ENCODE peak calls at places on chromosomes 1 and 21, in seven cellular contexts. One of them, this sample, is unnamed. For H3K4me1, the result is how much of the 10 kb centered on the place peaks cover.

GRCh38 chr21:43204638-43205037 is 35.8 kb downstream of the CRYAA start:
- DNase-seq in H9: no peak
- DNase-seq in IMR-90: no peak
- DNase-seq in neuronal stem cell: no peak
- DNase-seq in H1: no peak
- DNase-seq in trophoblast cell: no peak
- DNase-seq in mesenchymal stem cell: no peak
- DNase-seq in this sample: no peak

GRCh38 chr21:46205121-46205520 is 20.9 kb upstream of the SPATC1L start:
- DNase-seq in H9: no peak
- DNase-seq in IMR-90: no peak
- DNase-seq in neuronal stem cell: no peak
- DNase-seq in H1: no peak
- DNase-seq in trophoblast cell: no peak
- DNase-seq in mesenchymal stem cell: no peak
- DNase-seq in this sample: no peak

GRCh38 chr1:16116625-16117024 is 39.2 kb downstream of the EPHA2 start:
- DNase-seq in H9: peak
- DNase-seq in IMR-90: no peak
- DNase-seq in neuronal stem cell: no peak
- DNase-seq in H1: no peak
- DNase-seq in trophoblast cell: no peak
- DNase-seq in mesenchymal stem cell: no peak
- DNase-seq in this sample: no peak

GRCh38 chr1:246271516-246271915 is 235.6 kb downstream of the SMYD3 start:
- DNase-seq in H9: no peak
- DNase-seq in IMR-90: peak
- DNase-seq in neuronal stem cell: no peak
- DNase-seq in H1: no peak
- DNase-seq in trophoblast cell: peak
- DNase-seq in mesenchymal stem cell: no peak
- DNase-seq in this sample: no peak

GRCh38 chr1:198295975-198296374 is 139.2 kb downstream of the NEK7 start:
- DNase-seq in H9: no peak
- DNase-seq in IMR-90: no peak
- DNase-seq in neuronal stem cell: no peak
- DNase-seq in H1: no peak
- DNase-seq in trophoblast cell: no peak
- DNase-seq in mesenchymal stem cell: no peak
- DNase-seq in this sample: no peak

GRCh38 chr1:209875510-209875909 is 47.7 kb downstream of the UTP25 start:
- DNase-seq in H9: peak
- DNase-seq in IMR-90: peak
- DNase-seq in neuronal stem cell: peak
- DNase-seq in H1: no peak
- DNase-seq in trophoblast cell: peak
- DNase-seq in mesenchymal stem cell: peak
- DNase-seq in this sample: peak

GRCh38 chr1:232722626-232723025 is 82.6 kb upstream of the MAP10 start:
- DNase-seq in H9: no peak
- DNase-seq in IMR-90: no peak
- DNase-seq in neuronal stem cell: no peak
- DNase-seq in H1: no peak
- DNase-seq in trophoblast cell: no peak
- DNase-seq in mesenchymal stem cell: no peak
- DNase-seq in this sample: no peak

GRCh38 chr21:19440792-19441494 is 1037.4 kb upstream of the TMPRSS15 start:
- DNase-seq in H9: no peak
- DNase-seq in IMR-90: no peak
- DNase-seq in neuronal stem cell: no peak
- DNase-seq in H1: no peak
- DNase-seq in trophoblast cell: no peak
- DNase-seq in mesenchymal stem cell: no peak
- DNase-seq in this sample: no peak

GRCh38 chr1:19861034-19861433 is 21.2 kb upstream of the OTUD3 start:
- DNase-seq in H9: no peak
- DNase-seq in IMR-90: peak
- DNase-seq in neuronal stem cell: no peak
- DNase-seq in H1: no peak
- DNase-seq in trophoblast cell: no peak
- DNase-seq in mesenchymal stem cell: no peak
- DNase-seq in this sample: no peak

GRCh38 chr1:85975770-85976386 is 180.7 kb downstream of the COL24A1 start:
- DNase-seq in H9: peak
- DNase-seq in IMR-90: no peak
- DNase-seq in neuronal stem cell: no peak
- DNase-seq in H1: peak
- DNase-seq in trophoblast cell: no peak
- DNase-seq in mesenchymal stem cell: no peak
- DNase-seq in this sample: peak

GRCh38 chr21:37266515-37267221 is 466 bp downstream of the VPS26C start:
- DNase-seq in H9: no peak
- DNase-seq in IMR-90: peak
- DNase-seq in neuronal stem cell: peak
- DNase-seq in H1: no peak
- DNase-seq in trophoblast cell: peak
- DNase-seq in mesenchymal stem cell: peak
- DNase-seq in this sample: peak

GRCh38 chr1:201309420-201309819 is 26.1 kb downstream of the PKP1 start:
- DNase-seq in H9: peak
- DNase-seq in IMR-90: peak
- DNase-seq in neuronal stem cell: peak
- DNase-seq in H1: peak
- DNase-seq in trophoblast cell: peak
- DNase-seq in mesenchymal stem cell: peak
- DNase-seq in this sample: peak

GRCh38 chr1:235416662-235417049 is 49.4 kb downstream of the TBCE start:
- DNase-seq in H9: no peak
- DNase-seq in IMR-90: peak
- DNase-seq in neuronal stem cell: no peak
- DNase-seq in H1: no peak
- DNase-seq in trophoblast cell: peak
- DNase-seq in mesenchymal stem cell: no peak
- DNase-seq in this sample: no peak

GRCh38 chr1:33181038-33181861 is 593 bp downstream of the TRIM62 start:
- DNase-seq in H9: peak
- DNase-seq in IMR-90: peak
- DNase-seq in neuronal stem cell: peak
- DNase-seq in H1: no peak
- DNase-seq in trophoblast cell: peak
- DNase-seq in mesenchymal stem cell: peak
- DNase-seq in this sample: peak

GRCh38 chr1:244214009-244214967 is 163.2 kb downstream of the ZBTB18 start:
- DNase-seq in H9: peak
- DNase-seq in IMR-90: peak
- DNase-seq in neuronal stem cell: no peak
- DNase-seq in H1: peak
- DNase-seq in trophoblast cell: peak
- DNase-seq in mesenchymal stem cell: peak
- DNase-seq in this sample: peak

GRCh38 chr1:11413907-11414495 is 65.0 kb upstream of the DISP3 start:
- DNase-seq in H9: no peak
- DNase-seq in IMR-90: no peak
- DNase-seq in neuronal stem cell: peak
- DNase-seq in H1: no peak
- DNase-seq in trophoblast cell: no peak
- DNase-seq in mesenchymal stem cell: no peak
- DNase-seq in this sample: peak

GRCh38 chr21:21101911-21102310 is 103.7 kb downstream of the NCAM2 start:
- DNase-seq in H9: peak
- DNase-seq in IMR-90: peak
- DNase-seq in neuronal stem cell: peak
- DNase-seq in H1: no peak
- DNase-seq in trophoblast cell: peak
- DNase-seq in mesenchymal stem cell: peak
- DNase-seq in this sample: peak

GRCh38 chr1:228379165-228379460 is 27.5 kb downstream of the TRIM11 start:
- DNase-seq in H9: no peak
- DNase-seq in IMR-90: no peak
- DNase-seq in neuronal stem cell: peak
- DNase-seq in H1: no peak
- DNase-seq in trophoblast cell: peak
- DNase-seq in mesenchymal stem cell: peak
- DNase-seq in this sample: peak

GRCh38 chr1:54486864-54487263 is 61.2 kb upstream of the ACOT11 start:
- DNase-seq in H9: no peak
- DNase-seq in IMR-90: no peak
- DNase-seq in neuronal stem cell: no peak
- DNase-seq in H1: no peak
- DNase-seq in trophoblast cell: no peak
- DNase-seq in mesenchymal stem cell: no peak
- DNase-seq in this sample: no peak

GRCh38 chr1:67479146-67479891 is 49.1 kb upstream of the SERBP1 start:
- DNase-seq in H9: no peak
- DNase-seq in IMR-90: no peak
- DNase-seq in neuronal stem cell: no peak
- DNase-seq in H1: no peak
- DNase-seq in trophoblast cell: no peak
- DNase-seq in mesenchymal stem cell: no peak
- DNase-seq in this sample: no peak

GRCh38 chr1:234256359-234256758 is 116.9 kb upstream of the COA6 start:
- DNase-seq in H9: peak
- DNase-seq in IMR-90: peak
- DNase-seq in neuronal stem cell: no peak
- DNase-seq in H1: no peak
- DNase-seq in trophoblast cell: no peak
- DNase-seq in mesenchymal stem cell: no peak
- DNase-seq in this sample: no peak

GRCh38 chr1:55337801-55338447 is 122.8 kb upstream of the USP24 start:
- DNase-seq in H9: peak
- DNase-seq in IMR-90: peak
- DNase-seq in neuronal stem cell: peak
- DNase-seq in H1: peak
- DNase-seq in trophoblast cell: peak
- DNase-seq in mesenchymal stem cell: peak
- DNase-seq in this sample: peak

GRCh38 chr1:183195146-183195571 is 9.1 kb downstream of the LAMC2 start:
- DNase-seq in H9: no peak
- DNase-seq in IMR-90: peak
- DNase-seq in neuronal stem cell: no peak
- DNase-seq in H1: no peak
- DNase-seq in trophoblast cell: peak
- DNase-seq in mesenchymal stem cell: no peak
- DNase-seq in this sample: peak

GRCh38 chr1:201296371-201296770 is 13.1 kb downstream of the PKP1 start:
- DNase-seq in H9: no peak
- DNase-seq in IMR-90: no peak
- DNase-seq in neuronal stem cell: no peak
- DNase-seq in H1: no peak
- DNase-seq in trophoblast cell: no peak
- DNase-seq in mesenchymal stem cell: no peak
- DNase-seq in this sample: no peak

GRCh38 chr1:15758953-15759661 is 512 bp downstream of the FBLIM1 start:
- DNase-seq in H9: no peak
- DNase-seq in IMR-90: no peak
- DNase-seq in neuronal stem cell: no peak
- DNase-seq in H1: no peak
- DNase-seq in trophoblast cell: peak
- DNase-seq in mesenchymal stem cell: peak
- DNase-seq in this sample: no peak

GRCh38 chr1:24968941-24969585 is 39.0 kb upstream of the RUNX3 start:
- DNase-seq in H9: no peak
- DNase-seq in IMR-90: no peak
- DNase-seq in neuronal stem cell: no peak
- DNase-seq in H1: no peak
- DNase-seq in trophoblast cell: no peak
- DNase-seq in mesenchymal stem cell: no peak
- DNase-seq in this sample: peak
- H3K4me1 ChIP-seq in H9: under half
- H3K4me1 ChIP-seq in IMR-90: under half
- H3K4me1 ChIP-seq in neuronal stem cell: under half
- H3K4me1 ChIP-seq in H1: under half
- H3K4me1 ChIP-seq in trophoblast cell: under half
- H3K4me1 ChIP-seq in mesenchymal stem cell: under half
- H3K4me1 ChIP-seq in this sample: under half

GRCh38 chr1:31154000-31154631 is 85.6 kb downstream of the NKAIN1 start:
- DNase-seq in H9: no peak
- DNase-seq in IMR-90: no peak
- DNase-seq in neuronal stem cell: no peak
- DNase-seq in H1: no peak
- DNase-seq in trophoblast cell: no peak
- DNase-seq in mesenchymal stem cell: no peak
- DNase-seq in this sample: no peak
- H4K8ac ChIP-seq in H9: no peak
- H4K8ac ChIP-seq in IMR-90: peak
- H4K8ac ChIP-seq in neuronal stem cell: no peak
- H4K8ac ChIP-seq in H1: peak
- H4K8ac ChIP-seq in trophoblast cell: peak
- H4K8ac ChIP-seq in mesenchymal stem cell: peak
- H4K8ac ChIP-seq in this sample: peak

DNA sequence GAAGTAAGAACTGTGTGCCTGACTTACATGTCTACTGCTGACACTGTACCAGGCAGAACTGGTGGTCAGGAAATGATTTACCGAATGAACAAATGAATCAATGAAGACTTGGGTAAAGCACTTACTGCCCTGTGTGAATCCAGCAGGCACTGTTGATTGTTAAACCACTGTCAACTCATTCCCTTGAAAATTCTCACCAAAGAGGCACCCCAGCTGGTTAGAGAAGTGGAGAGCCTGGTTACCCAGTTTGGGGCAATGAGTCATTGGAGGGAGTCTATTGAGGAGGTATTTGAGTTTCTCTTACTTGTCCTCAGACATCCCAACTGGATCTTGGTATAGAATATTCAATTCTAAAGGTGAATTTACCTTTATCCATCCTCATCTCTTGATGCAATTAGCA is 34.2 kb downstream of the JUN start:
- DNase-seq in H9: no peak
- DNase-seq in IMR-90: no peak
- DNase-seq in neuronal stem cell: no peak
- DNase-seq in H1: no peak
- DNase-seq in trophoblast cell: no peak
- DNase-seq in mesenchymal stem cell: no peak
- DNase-seq in this sample: no peak
- H3K4me1 ChIP-seq in H9: under half
- H3K4me1 ChIP-seq in IMR-90: under half
- H3K4me1 ChIP-seq in neuronal stem cell: under half
- H3K4me1 ChIP-seq in H1: under half
- H3K4me1 ChIP-seq in trophoblast cell: under half
- H3K4me1 ChIP-seq in mesenchymal stem cell: under half
- H3K4me1 ChIP-seq in this sample: under half

GRCh38 chr1:229432905-229433304 is 989 bp downstream of the ACTA1 start:
- DNase-seq in H9: no peak
- DNase-seq in IMR-90: no peak
- DNase-seq in neuronal stem cell: no peak
- DNase-seq in H1: no peak
- DNase-seq in trophoblast cell: no peak
- DNase-seq in mesenchymal stem cell: no peak
- DNase-seq in this sample: no peak

GRCh38 chr1:229434005-229434640 is at the start of gene ACTA1:
- DNase-seq in H9: peak
- DNase-seq in IMR-90: no peak
- DNase-seq in neuronal stem cell: no peak
- DNase-seq in H1: peak
- DNase-seq in trophoblast cell: peak
- DNase-seq in mesenchymal stem cell: no peak
- DNase-seq in this sample: peak

GRCh38 chr1:229436178-229436577 is 2.3 kb upstream of the ACTA1 start:
- DNase-seq in H9: no peak
- DNase-seq in IMR-90: no peak
- DNase-seq in neuronal stem cell: no peak
- DNase-seq in H1: no peak
- DNase-seq in trophoblast cell: no peak
- DNase-seq in mesenchymal stem cell: no peak
- DNase-seq in this sample: no peak

GRCh38 chr1:229433364-229434004 is 410 bp downstream of the ACTA1 start:
- DNase-seq in H9: no peak
- DNase-seq in IMR-90: no peak
- DNase-seq in neuronal stem cell: no peak
- DNase-seq in H1: no peak
- DNase-seq in trophoblast cell: peak
- DNase-seq in mesenchymal stem cell: no peak
- DNase-seq in this sample: no peak

GRCh38 chr1:229434641-229435051 is 752 bp upstream of the ACTA1 start:
- DNase-seq in H9: peak
- DNase-seq in IMR-90: no peak
- DNase-seq in neuronal stem cell: no peak
- DNase-seq in H1: no peak
- DNase-seq in trophoblast cell: no peak
- DNase-seq in mesenchymal stem cell: no peak
- DNase-seq in this sample: peak
- H4K8ac ChIP-seq in H9: no peak
- H4K8ac ChIP-seq in IMR-90: no peak
- H4K8ac ChIP-seq in neuronal stem cell: no peak
- H4K8ac ChIP-seq in H1: no peak
- H4K8ac ChIP-seq in trophoblast cell: no peak
- H4K8ac ChIP-seq in mesenchymal stem cell: no peak
- H4K8ac ChIP-seq in this sample: no peak